ENCODE peak calls at places on chromosomes 4 and X, in four cellular contexts. One of them, this sample, is unnamed. For H3K4me1, the result is how much of the 10 kb centered on the place peaks cover.

GRCh38 chr4:150962245-150962644 is 52.8 kb downstream of the LRBA start:
- DNase-seq in thyroid gland: peak
- DNase-seq in transverse colon: no peak
- DNase-seq in gastrocnemius medialis: no peak
- DNase-seq in this sample: no peak

GRCh38 chrX:110001702-110002299 is 1.1 kb upstream of the TMEM164 start:
- DNase-seq in gastrocnemius medialis: no peak
- DNase-seq in thyroid gland: no peak
- DNase-seq in transverse colon: no peak
- DNase-seq in this sample: no peak

GRCh38 chrX:39869846-39870601 is 227.7 kb downstream of the BCOR start:
- DNase-seq in thyroid gland: no peak
- DNase-seq in gastrocnemius medialis: no peak
- DNase-seq in transverse colon: peak
- DNase-seq in this sample: no peak

GRCh38 chrX:56314334-56314733 is 82.2 kb downstream of the KLF8 start:
- DNase-seq in transverse colon: no peak
- DNase-seq in thyroid gland: no peak
- DNase-seq in gastrocnemius medialis: no peak
- DNase-seq in this sample: no peak

GRCh38 chrX:2697306-2697705 is 6.2 kb downstream of the CD99 start:
- DNase-seq in thyroid gland: no peak
- DNase-seq in gastrocnemius medialis: no peak
- DNase-seq in transverse colon: no peak
- DNase-seq in this sample: peak

GRCh38 chr4:169239236-169239905 is 31.4 kb downstream of the SH3RF1 start:
- DNase-seq in thyroid gland: no peak
- DNase-seq in transverse colon: no peak
- DNase-seq in gastrocnemius medialis: no peak
- DNase-seq in this sample: no peak

GRCh38 chr4:112358952-112359749 is 62.0 kb downstream of the ALPK1 start:
- DNase-seq in transverse colon: no peak
- DNase-seq in gastrocnemius medialis: no peak
- DNase-seq in thyroid gland: no peak
- DNase-seq in this sample: no peak

GRCh38 chrX:45748443-45748842 is 547.8 kb upstream of the DIPK2B start:
- DNase-seq in transverse colon: no peak
- DNase-seq in gastrocnemius medialis: no peak
- DNase-seq in thyroid gland: no peak
- DNase-seq in this sample: no peak

GRCh38 chr4:146334862-146335449 is 120.6 kb downstream of the REELD1 start:
- DNase-seq in thyroid gland: no peak
- DNase-seq in transverse colon: no peak
- DNase-seq in gastrocnemius medialis: no peak
- DNase-seq in this sample: no peak

GRCh38 chr4:146340798-146341197 is 126.5 kb downstream of the REELD1 start:
- DNase-seq in thyroid gland: no peak
- DNase-seq in transverse colon: no peak
- DNase-seq in gastrocnemius medialis: no peak
- DNase-seq in this sample: no peak

GRCh38 chr4:146335763-146336412 is 121.5 kb downstream of the REELD1 start:
- DNase-seq in gastrocnemius medialis: no peak
- DNase-seq in transverse colon: no peak
- DNase-seq in thyroid gland: no peak
- DNase-seq in this sample: no peak

GRCh38 chr4:146336413-146336807 is 122.1 kb downstream of the REELD1 start:
- DNase-seq in thyroid gland: no peak
- DNase-seq in transverse colon: no peak
- DNase-seq in gastrocnemius medialis: no peak
- DNase-seq in this sample: no peak

GRCh38 chr4:146338512-146338911 is 124.2 kb downstream of the REELD1 start:
- DNase-seq in transverse colon: no peak
- DNase-seq in gastrocnemius medialis: no peak
- DNase-seq in thyroid gland: no peak
- DNase-seq in this sample: no peak
- TF ChIP-seq POLR2A in transverse colon: no peak
- TF ChIP-seq POLR2A in gastrocnemius medialis: no peak
- TF ChIP-seq POLR2A in thyroid gland: no peak
- TF ChIP-seq POLR2A in this sample: no peak

GRCh38 chrX:150692296-150692695 is 900 bp upstream of the MTMR1 start:
- DNase-seq in transverse colon: no peak
- DNase-seq in thyroid gland: no peak
- DNase-seq in gastrocnemius medialis: no peak
- DNase-seq in this sample: no peak
- H3K4me1 ChIP-seq in transverse colon: under half
- H3K4me1 ChIP-seq in thyroid gland: under half
- H3K4me1 ChIP-seq in gastrocnemius medialis: under half
- H3K4me1 ChIP-seq in this sample: under half

GRCh38 chrX:136767104-136767941 is 13.4 kb downstream of the ARHGEF6 start:
- DNase-seq in thyroid gland: peak
- DNase-seq in transverse colon: peak
- DNase-seq in gastrocnemius medialis: peak
- DNase-seq in this sample: peak
- TF ChIP-seq CTCF in thyroid gland: no peak
- TF ChIP-seq CTCF in transverse colon: peak
- TF ChIP-seq CTCF in gastrocnemius medialis: peak
- TF ChIP-seq CTCF in this sample: no peak

GRCh38 chr4:77073981-77074865 is 1.6 kb downstream of the CCNI start:
- DNase-seq in gastrocnemius medialis: no peak
- DNase-seq in thyroid gland: no peak
- DNase-seq in transverse colon: no peak
- DNase-seq in this sample: no peak

GRCh38 chr4:77075869-77076801 is at the start of gene CCNI:
- DNase-seq in thyroid gland: peak
- DNase-seq in transverse colon: peak
- DNase-seq in gastrocnemius medialis: peak
- DNase-seq in this sample: peak

GRCh38 chr4:77074961-77075855 is 581 bp downstream of the CCNI start:
- DNase-seq in transverse colon: peak
- DNase-seq in gastrocnemius medialis: peak
- DNase-seq in thyroid gland: peak
- DNase-seq in this sample: peak

GRCh38 chr4:77072195-77072753 is 3.5 kb downstream of the CCNI start:
- DNase-seq in thyroid gland: peak
- DNase-seq in gastrocnemius medialis: no peak
- DNase-seq in transverse colon: no peak
- DNase-seq in this sample: no peak

DNA sequence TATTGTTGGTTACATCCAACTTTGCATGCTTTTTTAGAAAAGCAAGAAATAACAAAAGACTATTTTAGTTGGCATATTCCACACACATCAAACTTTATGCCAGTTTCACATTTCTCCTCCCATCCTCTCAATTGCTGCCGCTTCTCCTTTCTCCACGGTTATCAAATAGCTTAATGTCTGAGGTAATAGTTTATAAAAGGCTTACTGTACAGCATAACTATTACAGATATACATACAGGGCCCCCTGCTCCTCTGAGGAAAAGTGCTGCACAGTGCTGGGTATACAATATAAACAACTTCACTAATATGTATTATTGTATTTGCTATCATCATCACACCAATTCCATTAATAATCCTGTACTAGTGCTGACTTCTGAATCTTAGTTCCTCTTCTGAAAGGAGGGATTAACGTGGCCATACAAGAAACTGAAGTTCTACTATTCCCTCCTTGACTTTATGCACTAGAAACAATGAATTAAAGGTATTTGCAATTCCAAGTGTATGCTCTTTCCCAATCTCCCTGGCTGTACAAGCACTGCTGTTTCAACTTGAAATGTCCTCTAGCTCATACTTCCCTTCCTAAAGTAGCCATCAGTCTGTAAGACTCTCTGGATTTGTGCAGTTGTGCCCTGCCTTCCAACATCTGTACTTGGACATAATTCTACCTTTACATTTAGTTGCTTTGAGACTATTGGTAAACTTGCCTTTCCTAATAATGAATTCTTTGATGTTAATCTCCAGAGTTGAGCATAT is 2.5 kb downstream of the CCNI start:
- DNase-seq in gastrocnemius medialis: no peak
- DNase-seq in thyroid gland: no peak
- DNase-seq in transverse colon: no peak
- DNase-seq in this sample: no peak
- TF ChIP-seq POLR2A in gastrocnemius medialis: no peak
- TF ChIP-seq POLR2A in thyroid gland: peak
- TF ChIP-seq POLR2A in transverse colon: no peak
- TF ChIP-seq POLR2A in this sample: no peak

GRCh38 chr4:73687414-73687813 is 53.0 kb upstream of the CXCL8 start:
- DNase-seq in gastrocnemius medialis: no peak
- DNase-seq in thyroid gland: no peak
- DNase-seq in transverse colon: no peak
- DNase-seq in this sample: no peak
- H3K4me1 ChIP-seq in gastrocnemius medialis: under half
- H3K4me1 ChIP-seq in thyroid gland: under half
- H3K4me1 ChIP-seq in transverse colon: under half
- H3K4me1 ChIP-seq in this sample: under half

GRCh38 chrX:29948653-29949052 is 266.7 kb upstream of the MAGEB2 start:
- DNase-seq in thyroid gland: no peak
- DNase-seq in transverse colon: no peak
- DNase-seq in gastrocnemius medialis: no peak
- DNase-seq in this sample: no peak
- TF ChIP-seq CTCF in thyroid gland: no peak
- TF ChIP-seq CTCF in transverse colon: no peak
- TF ChIP-seq CTCF in gastrocnemius medialis: no peak
- TF ChIP-seq CTCF in this sample: no peak

GRCh38 chrX:16712825-16713155 is 321 bp upstream of the CTPS2 start:
- DNase-seq in gastrocnemius medialis: no peak
- DNase-seq in thyroid gland: no peak
- DNase-seq in transverse colon: no peak
- DNase-seq in this sample: no peak

GRCh38 chrX:16711219-16712115 is 1.0 kb downstream of the CTPS2 start:
- DNase-seq in transverse colon: no peak
- DNase-seq in thyroid gland: peak
- DNase-seq in gastrocnemius medialis: no peak
- DNase-seq in this sample: no peak

GRCh38 chrX:16708016-16708415 is 4.5 kb downstream of the CTPS2 start:
- DNase-seq in thyroid gland: no peak
- DNase-seq in transverse colon: no peak
- DNase-seq in gastrocnemius medialis: no peak
- DNase-seq in this sample: no peak

GRCh38 chrX:16714504-16714903 is 2.0 kb upstream of the CTPS2 start:
- DNase-seq in transverse colon: no peak
- DNase-seq in thyroid gland: no peak
- DNase-seq in gastrocnemius medialis: no peak
- DNase-seq in this sample: no peak

DNA sequence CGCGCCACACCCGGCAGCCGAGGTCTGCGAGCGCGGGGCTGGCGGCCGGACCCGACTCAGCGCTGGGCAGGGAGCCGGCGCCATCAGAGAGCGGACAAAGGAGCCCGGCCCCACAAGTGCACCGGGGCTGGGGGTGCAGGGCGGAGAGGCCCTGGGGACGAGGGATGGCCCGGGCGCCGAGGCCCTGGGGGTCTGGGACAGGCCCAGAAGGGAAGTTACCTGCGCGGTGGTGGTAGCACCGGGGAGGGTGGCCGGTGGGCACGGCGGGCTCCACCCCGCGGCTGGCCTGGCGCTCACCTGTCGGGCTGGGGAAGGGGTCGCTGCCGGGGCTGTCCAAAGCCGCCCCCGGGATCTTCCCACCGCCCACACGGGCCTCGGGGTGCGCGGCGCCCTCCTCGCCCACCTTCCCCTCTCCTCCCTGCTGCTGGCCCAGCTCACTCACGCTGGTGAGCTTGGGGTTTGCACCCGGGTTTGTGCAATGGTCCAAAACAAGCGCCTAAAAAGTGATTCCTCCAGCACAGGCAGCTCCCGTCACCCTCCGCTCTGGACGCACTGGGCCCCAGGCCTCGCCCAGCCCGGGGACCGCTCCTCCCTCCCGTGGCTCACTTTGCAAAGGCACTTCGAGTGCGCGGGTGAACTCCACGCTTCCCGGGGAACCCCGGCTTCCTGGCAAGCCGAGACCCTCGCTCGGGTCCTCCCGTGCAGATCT is at the start of gene CTPS2:
- DNase-seq in thyroid gland: peak
- DNase-seq in gastrocnemius medialis: peak
- DNase-seq in transverse colon: peak
- DNase-seq in this sample: peak
- TF ChIP-seq POLR2A in thyroid gland: peak
- TF ChIP-seq POLR2A in gastrocnemius medialis: no peak
- TF ChIP-seq POLR2A in transverse colon: peak
- TF ChIP-seq POLR2A in this sample: no peak